ENCODE peak calls at places on chromosomes 2 and 18, in four cellular contexts. Y, S, A and O are unnamed samples.

GRCh38 chr18:52903858-52904257 is 563.9 kb downstream of the DCC start:
- DNase-seq in Y (peak; percentile 30), S (no peak), A (peak; percentile 85), O (peak; percentile 54)

GRCh38 chr2:32716598-32716997 is 88.7 kb downstream of the TTC27 start:
- DNase-seq in A (no peak), S (no peak), Y (no peak), O (no peak)

GRCh38 chr2:84492571-84492970 is 23.7 kb upstream of the DNAH6 start:
- DNase-seq in S (no peak), A (no peak), Y (no peak), O (no peak)

GRCh38 chr18:9558397-9559064 is 55.8 kb downstream of the PPP4R1 start:
- DNase-seq in S (no peak), Y (no peak), A (no peak), O (no peak)

GRCh38 chr18:21735452-21736015 is 5.1 kb upstream of the MIB1 start:
- DNase-seq in A (peak; percentile 8), Y (peak; percentile 43), S (peak; percentile 48), O (peak; percentile 77)

GRCh38 chr18:77676901-77677300 is 427.3 kb downstream of the GALR1 start:
- DNase-seq in Y (no peak), S (no peak), A (no peak), O (peak; percentile 35)

GRCh38 chr2:207311316-207312005 is 145.7 kb upstream of the KLF7 start:
- DNase-seq in Y (peak; percentile 67), A (no peak), S (no peak), O (peak; percentile 74)

GRCh38 chr2:48448274-48449061 is 81.5 kb upstream of the STON1 start:
- DNase-seq in Y (no peak), A (peak; percentile 17), S (no peak), O (no peak)

GRCh38 chr2:195561205-195562032 is 95.6 kb upstream of the SLC39A10 start:
- DNase-seq in S (no peak), Y (no peak), A (no peak), O (no peak)